ENCODE peak calls at places on chromosomes 6 and 20, in six cellular contexts. One of them, this sample, is unnamed.

GRCh38 chr6:38720295-38720694 is 5.2 kb downstream of the DNAH8 start:
- DNase-seq in HTR-8/SVneo: no peak
- DNase-seq in left colon: no peak
- DNase-seq in astrocyte of the spinal cord: no peak
- DNase-seq in activated CD4-positive, alpha-beta T cell treated with anti-CD3 and anti-CD28 coated beads, Interleukin-2, amount 50 U/mL, for 1 hour: no peak
- DNase-seq in Panc1: no peak
- DNase-seq in this sample: no peak

GRCh38 chr6:168862346-168862980 is 391.2 kb downstream of the THBS2 start:
- DNase-seq in left colon: no peak
- DNase-seq in Panc1: no peak
- DNase-seq in activated CD4-positive, alpha-beta T cell treated with anti-CD3 and anti-CD28 coated beads, Interleukin-2, amount 50 U/mL, for 1 hour: no peak
- DNase-seq in astrocyte of the spinal cord: no peak
- DNase-seq in HTR-8/SVneo: no peak
- DNase-seq in this sample: no peak

GRCh38 chr6:106113256-106113954 is 27.3 kb downstream of the PRDM1 start:
- DNase-seq in activated CD4-positive, alpha-beta T cell treated with anti-CD3 and anti-CD28 coated beads, Interleukin-2, amount 50 U/mL, for 1 hour: no peak
- DNase-seq in left colon: no peak
- DNase-seq in astrocyte of the spinal cord: peak
- DNase-seq in HTR-8/SVneo: no peak
- DNase-seq in Panc1: no peak
- DNase-seq in this sample: no peak

GRCh38 chr6:163355471-163355991 is 59.0 kb upstream of the QKI start:
- DNase-seq in Panc1: no peak
- DNase-seq in activated CD4-positive, alpha-beta T cell treated with anti-CD3 and anti-CD28 coated beads, Interleukin-2, amount 50 U/mL, for 1 hour: no peak
- DNase-seq in left colon: peak
- DNase-seq in astrocyte of the spinal cord: peak
- DNase-seq in HTR-8/SVneo: peak
- DNase-seq in this sample: peak

GRCh38 chr6:10084276-10084993 is 330.4 kb downstream of the TFAP2A start:
- DNase-seq in HTR-8/SVneo: peak
- DNase-seq in Panc1: no peak
- DNase-seq in astrocyte of the spinal cord: no peak
- DNase-seq in activated CD4-positive, alpha-beta T cell treated with anti-CD3 and anti-CD28 coated beads, Interleukin-2, amount 50 U/mL, for 1 hour: no peak
- DNase-seq in left colon: no peak
- DNase-seq in this sample: no peak

GRCh38 chr6:88964509-88964908 is 1.1 kb upstream of the RNGTT start:
- DNase-seq in activated CD4-positive, alpha-beta T cell treated with anti-CD3 and anti-CD28 coated beads, Interleukin-2, amount 50 U/mL, for 1 hour: no peak
- DNase-seq in astrocyte of the spinal cord: no peak
- DNase-seq in left colon: no peak
- DNase-seq in Panc1: no peak
- DNase-seq in HTR-8/SVneo: no peak
- DNase-seq in this sample: no peak

GRCh38 chr6:4603291-4603690 is 172.9 kb upstream of the CDYL start:
- DNase-seq in activated CD4-positive, alpha-beta T cell treated with anti-CD3 and anti-CD28 coated beads, Interleukin-2, amount 50 U/mL, for 1 hour: no peak
- DNase-seq in astrocyte of the spinal cord: peak
- DNase-seq in left colon: no peak
- DNase-seq in Panc1: no peak
- DNase-seq in HTR-8/SVneo: no peak
- DNase-seq in this sample: peak

GRCh38 chr6:26607434-26608230 is 10.9 kb downstream of the ABT1 start:
- DNase-seq in Panc1: peak
- DNase-seq in HTR-8/SVneo: peak
- DNase-seq in astrocyte of the spinal cord: peak
- DNase-seq in activated CD4-positive, alpha-beta T cell treated with anti-CD3 and anti-CD28 coated beads, Interleukin-2, amount 50 U/mL, for 1 hour: peak
- DNase-seq in left colon: no peak
- DNase-seq in this sample: peak

GRCh38 chr20:44219287-44219686 is 8.7 kb upstream of the OSER1 start:
- DNase-seq in left colon: no peak
- DNase-seq in activated CD4-positive, alpha-beta T cell treated with anti-CD3 and anti-CD28 coated beads, Interleukin-2, amount 50 U/mL, for 1 hour: no peak
- DNase-seq in Panc1: no peak
- DNase-seq in astrocyte of the spinal cord: no peak
- DNase-seq in HTR-8/SVneo: no peak
- DNase-seq in this sample: no peak

GRCh38 chr6:150491131-150491795 is 108.4 kb upstream of the PLEKHG1 start:
- DNase-seq in HTR-8/SVneo: no peak
- DNase-seq in left colon: no peak
- DNase-seq in astrocyte of the spinal cord: peak
- DNase-seq in Panc1: no peak
- DNase-seq in activated CD4-positive, alpha-beta T cell treated with anti-CD3 and anti-CD28 coated beads, Interleukin-2, amount 50 U/mL, for 1 hour: no peak
- DNase-seq in this sample: peak

This sample was measured in brain microvascular endothelial cell.